ENCODE peak calls at places on chromosome 14, in six cellular contexts. D is thoracic aorta; E is esophagus squamous epithelium; M is CD4-positive, CD25-positive, alpha-beta regulatory T cell; I is brain microvascular endothelial cell; Z is stomach. H is an unnamed sample.

GRCh38 chr14:100769035-100769939 is 42.6 kb downstream of the DLK1 start:
- DNase-seq in D (no peak), E (no peak), M (no peak), I (no peak), Z (no peak), H (no peak)

GRCh38 chr14:80465541-80466220 is 254.4 kb upstream of the DIO2 start:
- DNase-seq in D (no peak), E (no peak), M (no peak), I (no peak), Z (no peak), H (no peak)

GRCh38 chr14:94027566-94028449 is 1.7 kb downstream of the OTUB2 start:
- DNase-seq in D (no peak), E (no peak), M (no peak), I (no peak), Z (peak), H (no peak)

GRCh38 chr14:100557658-100558057 is 29.6 kb downstream of the BEGAIN start:
- DNase-seq in D (no peak), E (no peak), M (no peak), I (no peak), Z (no peak), H (no peak)

GRCh38 chr14:70901218-70901772 is 6.0 kb upstream of the PCNX1 start:
- DNase-seq in D (no peak), E (no peak), M (no peak), I (no peak), Z (no peak), H (no peak)

GRCh38 chr14:76373456-76373855 is 2.5 kb upstream of the ESRRB start:
- DNase-seq in D (no peak), E (no peak), M (no peak), I (no peak), Z (no peak), H (no peak)

GRCh38 chr14:84228702-84229101 is 1301.2 kb upstream of the FLRT2 start:
- DNase-seq in D (no peak), E (no peak), M (no peak), I (no peak), Z (no peak), H (no peak)

GRCh38 chr14:100585448-100586152 is 1.6 kb downstream of the BEGAIN start:
- DNase-seq in D (no peak), E (no peak), M (no peak), I (no peak), Z (no peak), H (peak)

GRCh38 chr14:21039585-21040369 is 2.4 kb upstream of the RNASE7 start:
- DNase-seq in D (no peak), E (no peak), M (no peak), I (peak), Z (peak), H (peak)

GRCh38 chr14:37062191-37062803 is 110.1 kb downstream of the SLC25A21 start:
- DNase-seq in D (no peak), E (no peak), M (no peak), I (no peak), Z (no peak), H (no peak)

GRCh38 chr14:38629412-38629811 is 373.5 kb upstream of the CLEC14A start:
- DNase-seq in D (no peak), E (no peak), M (no peak), I (no peak), Z (no peak), H (no peak)

GRCh38 chr14:93712079-93712837 is 76.0 kb downstream of the PRIMA1 start:
- DNase-seq in D (no peak), E (no peak), M (no peak), I (no peak), Z (no peak), H (no peak)

GRCh38 chr14:105493921-105494605 is 3.0 kb downstream of the TEDC1 start:
- DNase-seq in D (no peak), E (no peak), M (peak), I (no peak), Z (no peak), H (no peak)

GRCh38 chr14:79496701-79497100 is 714.6 kb downstream of the DIO2 start:
- DNase-seq in D (no peak), E (no peak), M (no peak), I (peak), Z (no peak), H (no peak)

GRCh38 chr14:94864421-94865195 is 94.7 kb upstream of the GSC start:
- DNase-seq in D (no peak), E (no peak), M (no peak), I (no peak), Z (no peak), H (no peak)

GRCh38 chr14:101017806-101018560 is 114.5 kb upstream of the RTL1 start:
- DNase-seq in D (no peak), E (no peak), M (no peak), I (no peak), Z (peak), H (peak)

GRCh38 chr14:90400904-90401561 is 4.2 kb downstream of the CALM1 start:
- DNase-seq in D (no peak), E (no peak), M (no peak), I (no peak), Z (no peak), H (no peak)

GRCh38 chr14:63212209-63212608 is 8.0 kb downstream of the RHOJ start:
- DNase-seq in D (no peak), E (no peak), M (no peak), I (no peak), Z (no peak), H (no peak)

GRCh38 chr14:35821546-35822411 is 4.4 kb upstream of the BRMS1L start:
- DNase-seq in D (no peak), E (no peak), M (no peak), I (peak), Z (no peak), H (no peak)

DNA sequence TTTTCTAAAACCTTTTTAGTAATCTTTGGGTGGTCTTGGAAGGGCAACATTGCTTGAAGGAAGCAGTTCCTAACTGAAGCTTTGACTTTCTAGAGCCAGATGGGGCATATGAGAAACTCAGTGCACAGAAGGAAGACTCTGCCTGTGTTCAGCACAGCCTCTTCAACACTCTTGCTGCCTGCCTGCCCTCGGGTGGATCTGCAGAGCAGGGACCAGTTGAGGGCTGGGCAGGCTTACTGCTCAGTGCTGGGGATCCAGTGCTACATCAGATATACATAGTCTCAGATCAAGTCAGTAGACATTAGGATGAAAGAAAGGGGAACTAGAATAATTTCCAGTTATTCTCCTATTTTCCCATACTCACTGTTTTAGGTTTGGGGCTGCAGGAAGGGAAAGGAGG is 29.5 kb upstream of the TMX1 start:
- DNase-seq in D (no peak), E (no peak), M (no peak), I (no peak), Z (no peak), H (no peak)
- H3K4me3 ChIP-seq in D (no peak), E (no peak), M (no peak), I (no peak), Z (no peak), H (no peak)

GRCh38 chr14:104448721-104449120 is 130.8 kb upstream of the C14orf180 start:
- DNase-seq in D (no peak), E (no peak), M (no peak), I (no peak), Z (no peak), H (no peak)
- H3K4me3 ChIP-seq in D (no peak), E (no peak), M (no peak), I (no peak), Z (no peak), H (no peak)

DNA sequence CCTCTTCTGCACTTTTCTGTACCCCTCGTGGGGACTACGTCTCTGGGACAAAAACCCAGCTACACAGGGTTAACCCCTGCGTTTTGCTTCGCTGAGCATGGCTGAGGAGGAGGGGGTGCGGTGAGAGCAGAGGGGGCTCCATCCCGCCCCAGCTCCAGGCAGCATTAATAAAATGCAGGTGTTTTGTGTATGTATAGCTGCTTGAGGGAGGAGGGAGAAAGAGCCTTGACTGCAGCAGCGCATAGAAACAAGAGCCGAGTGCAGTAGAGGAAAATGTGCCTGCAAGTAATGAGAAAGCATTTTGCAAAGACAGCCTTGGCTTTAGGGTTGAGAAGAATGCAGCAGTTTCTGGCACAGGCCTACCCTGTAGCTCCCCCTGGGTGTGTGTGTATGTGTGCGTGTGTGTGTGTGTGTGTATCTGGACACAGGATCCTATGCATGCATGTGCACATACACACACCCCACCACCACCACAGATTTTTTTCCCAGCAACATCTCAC is 103.9 kb downstream of the ZFP36L1 start:
- DNase-seq in D (no peak), E (no peak), M (no peak), I (peak), Z (no peak), H (peak)
- H3K4me3 ChIP-seq in D (no peak), E (no peak), M (no peak), I (no peak), Z (no peak), H (no peak)

GRCh38 chr14:49769581-49770211 is 1.7 kb downstream of the KLHDC2 start:
- DNase-seq in D (no peak), E (no peak), M (no peak), I (no peak), Z (no peak), H (no peak)
- H3K4me3 ChIP-seq in D (peak), E (peak), M (peak), I (peak), Z (peak), H (no peak)

GRCh38 chr14:99419905-99420304 is 60.8 kb downstream of the SETD3 start:
- DNase-seq in D (no peak), E (no peak), M (no peak), I (no peak), Z (no peak), H (no peak)

GRCh38 chr14:99420711-99421110 is 59.9 kb downstream of the SETD3 start:
- DNase-seq in D (no peak), E (no peak), M (no peak), I (no peak), Z (peak), H (no peak)

GRCh38 chr14:99423434-99423833 is 57.2 kb downstream of the SETD3 start:
- DNase-seq in D (no peak), E (no peak), M (no peak), I (no peak), Z (no peak), H (no peak)

GRCh38 chr14:99424306-99424877 is 56.3 kb downstream of the SETD3 start:
- DNase-seq in D (no peak), E (no peak), M (no peak), I (no peak), Z (no peak), H (no peak)

GRCh38 chr14:99422220-99423010 is 58.2 kb downstream of the SETD3 start:
- DNase-seq in D (no peak), E (no peak), M (no peak), I (no peak), Z (no peak), H (no peak)
- H3K4me3 ChIP-seq in D (no peak), E (no peak), M (no peak), I (no peak), Z (no peak), H (no peak)

H was measured in lower leg skin.